ENCODE peak calls at places on chromosomes 1 and 21, in seven cellular contexts. O is ascending aorta; E is osteoblast; Q is CD4-positive, alpha-beta memory T cell; B is esophagus squamous epithelium; L is tibial artery; F is A549. U is an unnamed sample. For H3K4me1, the result is how much of the 10 kb centered on the place peaks cover.

GRCh38 chr1:100344774-100345173 is 7.5 kb upstream of the CDC14A start:
- DNase-seq in O (no peak), E (no peak), Q (no peak), B (no peak), L (no peak), F (no peak), U (peak)

GRCh38 chr1:229869225-229869624 is 197.8 kb upstream of the GALNT2 start:
- DNase-seq in O (no peak), E (no peak), Q (no peak), B (no peak), L (no peak), F (no peak), U (no peak)

GRCh38 chr1:72362538-72362937 is 80.2 kb upstream of the NEGR1 start:
- DNase-seq in O (no peak), E (no peak), Q (no peak), B (no peak), L (no peak), F (no peak), U (no peak)

GRCh38 chr1:170530972-170531757 is 801 bp upstream of the GORAB start:
- DNase-seq in O (no peak), E (peak), Q (peak), B (no peak), L (peak), F (peak), U (no peak)

GRCh38 chr1:96309783-96310182 is 411.8 kb upstream of the PTBP2 start:
- DNase-seq in O (no peak), E (no peak), Q (no peak), B (no peak), L (peak), F (peak), U (no peak)

GRCh38 chr1:66368261-66368660 is 165.7 kb upstream of the SGIP1 start:
- DNase-seq in O (no peak), E (no peak), Q (no peak), B (no peak), L (no peak), F (no peak), U (no peak)

GRCh38 chr1:44805311-44806024 is 1.7 kb downstream of the DYNLT4 start:
- DNase-seq in O (no peak), E (peak), Q (peak), B (no peak), L (peak), F (no peak), U (no peak)

GRCh38 chr1:102919659-102920058 is 188.7 kb downstream of the COL11A1 start:
- DNase-seq in O (no peak), E (peak), Q (no peak), B (no peak), L (no peak), F (no peak), U (no peak)

GRCh38 chr1:107897428-107898339 is 67.3 kb downstream of the VAV3 start:
- DNase-seq in O (no peak), E (peak), Q (no peak), B (no peak), L (no peak), F (no peak), U (no peak)

GRCh38 chr1:21669287-21670058 is at the start of gene RAP1GAP:
- DNase-seq in O (no peak), E (peak), Q (no peak), B (no peak), L (no peak), F (no peak), U (no peak)

GRCh38 chr1:175840787-175841186 is 97.4 kb upstream of the TNR start:
- DNase-seq in O (no peak), E (no peak), Q (no peak), B (no peak), L (no peak), F (no peak), U (no peak)

GRCh38 chr1:47782414-47783165 is 214.6 kb downstream of the TRABD2B start:
- DNase-seq in O (peak), E (peak), Q (no peak), B (no peak), L (peak), F (no peak), U (peak)

GRCh38 chr1:15962176-15962575 is 13.7 kb downstream of the ZBTB17 start:
- DNase-seq in O (no peak), E (peak), Q (no peak), B (no peak), L (no peak), F (no peak), U (no peak)

GRCh38 chr21:45523411-45524101 is 18.7 kb downstream of the SLC19A1 start:
- DNase-seq in O (peak), E (no peak), Q (peak), B (no peak), L (no peak), F (no peak), U (no peak)

GRCh38 chr1:22275211-22275610 is 132.3 kb upstream of the WNT4 start:
- DNase-seq in O (no peak), E (no peak), Q (no peak), B (no peak), L (no peak), F (no peak), U (no peak)

GRCh38 chr21:29271927-29272333 is 26.8 kb upstream of the BACH1 start:
- DNase-seq in O (no peak), E (no peak), Q (no peak), B (no peak), L (no peak), F (peak), U (no peak)

GRCh38 chr1:55329091-55329490 is 113.9 kb upstream of the USP24 start:
- DNase-seq in O (no peak), E (peak), Q (no peak), B (no peak), L (no peak), F (no peak), U (no peak)

GRCh38 chr1:152018537-152018936 is 18.3 kb downstream of the S100A11 start:
- DNase-seq in O (no peak), E (no peak), Q (no peak), B (no peak), L (no peak), F (peak), U (no peak)

GRCh38 chr1:202249846-202250245 is 56.2 kb downstream of the LGR6 start:
- DNase-seq in O (no peak), E (no peak), Q (no peak), B (no peak), L (peak), F (no peak), U (no peak)

GRCh38 chr1:68132426-68133130 is 82.2 kb upstream of the DIRAS3 start:
- DNase-seq in O (no peak), E (no peak), Q (no peak), B (no peak), L (no peak), F (no peak), U (no peak)

GRCh38 chr1:24743404-24744211 is 1.6 kb upstream of the CLIC4 start:
- DNase-seq in O (no peak), E (peak), Q (no peak), B (no peak), L (no peak), F (no peak), U (peak)

GRCh38 chr1:90726716-90727480 is 9.8 kb upstream of the BARHL2 start:
- DNase-seq in O (no peak), E (no peak), Q (no peak), B (no peak), L (no peak), F (no peak), U (no peak)
- H3K4me1 ChIP-seq in O (under half), E (under half), Q (half or more), B (under half), L (under half), F (under half), U (under half)

GRCh38 chr1:109250454-109251276 is 1.3 kb downstream of the CELSR2 start:
- DNase-seq in O (no peak), E (peak), Q (peak), B (no peak), L (no peak), F (no peak), U (no peak)
- H3K4me3 ChIP-seq in O (no peak), E (no peak), Q (no peak), B (peak), L (peak), F (no peak), U (no peak)

GRCh38 chr1:234844479-234845031 is 234.6 kb upstream of the IRF2BP2 start:
- DNase-seq in O (no peak), E (no peak), Q (no peak), B (no peak), L (no peak), F (no peak), U (no peak)
- H3K4me1 ChIP-seq in O (under half), E (half or more), Q (half or more), B (under half), L (under half), F (under half), U (under half)

GRCh38 chr1:59543211-59543668 is 246.3 kb downstream of the FGGY start:
- DNase-seq in O (no peak), E (no peak), Q (no peak), B (no peak), L (no peak), F (no peak), U (peak)
- H3K4me3 ChIP-seq in O (no peak), E (no peak), Q (no peak), B (no peak), L (no peak), F (no peak), U (no peak)

U was measured in SJCRH30.